ENCODE peak calls at places on chromosomes 1 and 21, in five cellular contexts. V is IMR-90, A is tibial nerve, M is K562, T is spleen. D is an unnamed sample. For H3K36me3, the result is how much of the 10 kb centered on the place peaks cover.

GRCh38 chr1:180953791-180954721 is 41.4 kb downstream of the KIAA1614 start:
- DNase-seq in V (peak), A (peak), M (no peak), T (peak), D (no peak)

GRCh38 chr1:23951646-23952095 is 8.0 kb upstream of the PNRC2 start:
- DNase-seq in V (peak), A (peak), M (no peak), T (no peak), D (no peak)

GRCh38 chr21:15651172-15651571 is 78.6 kb upstream of the USP25 start:
- DNase-seq in V (no peak), A (no peak), M (no peak), T (no peak), D (no peak)

GRCh38 chr21:43734830-43735229 is 15.9 kb downstream of the PDXK start:
- DNase-seq in V (peak), A (peak), M (no peak), T (no peak), D (no peak)

GRCh38 chr1:180206581-180206980 is 23.5 kb upstream of the LHX4 start:
- DNase-seq in V (no peak), A (no peak), M (no peak), T (peak), D (no peak)

GRCh38 chr1:32413507-32414185 is 19.4 kb upstream of the BSDC1 start:
- DNase-seq in V (peak), A (peak), M (peak), T (no peak), D (no peak)

GRCh38 chr1:201719812-201720521 is 109.0 kb upstream of the IPO9 start:
- DNase-seq in V (peak), A (peak), M (no peak), T (peak), D (no peak)

GRCh38 chr21:43766734-43767497 is 9.2 kb downstream of the CSTB start:
- DNase-seq in V (no peak), A (no peak), M (no peak), T (no peak), D (no peak)

GRCh38 chr1:209808059-209808494 is 2.1 kb upstream of the IRF6 start:
- DNase-seq in V (peak), A (no peak), M (peak), T (no peak), D (no peak)

GRCh38 chr1:64856564-64856963 is 109.8 kb downstream of the JAK1 start:
- DNase-seq in V (peak), A (no peak), M (no peak), T (no peak), D (peak)
- H3K36me3 ChIP-seq in V (half or more), A (under half), M (half or more), T (under half), D (half or more)

GRCh38 chr21:42009831-42010506 is at the start of gene ZBTB21:
- DNase-seq in V (peak), A (peak), M (peak), T (peak), D (no peak)

GRCh38 chr21:42012344-42012743 is 2.2 kb upstream of the ZBTB21 start:
- DNase-seq in V (no peak), A (no peak), M (no peak), T (no peak), D (no peak)

GRCh38 chr21:42012763-42013329 is 2.7 kb upstream of the ZBTB21 start:
- DNase-seq in V (no peak), A (no peak), M (no peak), T (no peak), D (peak)

GRCh38 chr21:42009018-42009830 is 936 bp downstream of the ZBTB21 start:
- DNase-seq in V (peak), A (peak), M (peak), T (peak), D (no peak)

GRCh38 chr21:42010507-42011493 is 640 bp upstream of the ZBTB21 start:
- DNase-seq in V (no peak), A (no peak), M (peak), T (peak), D (peak)
- TF ChIP-seq POLR2A in V (peak), A (no peak), M (peak), T (no peak), D (no peak)

GRCh38 chr21:42174173-42174572 is 44.8 kb upstream of the ABCG1 start:
- DNase-seq in V (no peak), A (no peak), M (peak), T (no peak), D (peak)
- H3K27ac ChIP-seq in V (no peak), A (no peak), M (no peak), T (no peak), D (no peak)

GRCh38 chr1:156356262-156356874 is 12.6 kb upstream of the RHBG start:
- DNase-seq in V (no peak), A (no peak), M (no peak), T (peak), D (no peak)
- H3K36me3 ChIP-seq in V (under half), A (under half), M (under half), T (under half), D (under half)

D was measured in vagina.